ENCODE peak calls at places on chromosomes 3 and 15, in nine cellular contexts. L is left lung, C is testis, R is left ventricle myocardium inferior, T is transverse colon, I is mammary epithelial cell, U is AG04450, S is heart left ventricle, Z is IMR-90. Y is an unnamed sample.

GRCh38 chr3:66386925-66387650 is 113.7 kb downstream of the LRIG1 start:
- DNase-seq in S (no peak), C (no peak), L (no peak), Z (peak; percentile 53), T (no peak), U (no peak), I (no peak), R (no peak), Y (no peak)

GRCh38 chr3:13658681-13659080 is 109.8 kb downstream of the FBLN2 start:
- DNase-seq in R (no peak), Z (no peak), I (no peak), S (no peak), T (no peak), U (no peak), L (no peak), C (no peak), Y (no peak)

GRCh38 chr15:69478259-69478687 is 25.7 kb downstream of the RPLP1 start:
- DNase-seq in U (no peak), T (peak; percentile 44), I (no peak), R (peak; percentile 41), Z (peak; percentile 44), S (no peak), L (no peak), C (peak; percentile 75), Y (peak; percentile 36)

GRCh38 chr3:37993811-37994638 is 3.4 kb downstream of the VILL start:
- DNase-seq in I (no peak), U (no peak), Z (peak; percentile 75), S (peak; percentile 91), L (peak; percentile 91), R (peak; percentile 79), C (peak; percentile 87), T (peak; percentile 79), Y (peak; percentile 84)

GRCh38 chr15:27487846-27488245 is 516.9 kb downstream of the GABRG3 start:
- DNase-seq in T (no peak), C (no peak), L (no peak), U (no peak), S (no peak), I (no peak), Z (no peak), R (no peak), Y (no peak)

GRCh38 chr3:23203651-23204111 is 554 bp downstream of the UBE2E2 start:
- DNase-seq in I (peak; percentile 41), L (peak; percentile 36), R (no peak), U (no peak), S (no peak), C (peak; percentile 49), Z (peak; percentile 5), T (peak; percentile 11), Y (peak; percentile 31)

GRCh38 chr3:108552267-108553159 is 36.7 kb downstream of the CIP2A start:
- DNase-seq in S (no peak), U (peak; percentile 4), R (no peak), Z (peak; percentile 56), T (no peak), L (no peak), C (no peak), I (peak; percentile 21), Y (no peak)

GRCh38 chr15:101602801-101603200 is 49.4 kb downstream of the TM2D3 start:
- DNase-seq in I (no peak), U (no peak), Z (no peak), L (no peak), R (no peak), S (no peak), T (no peak), C (no peak), Y (no peak)

GRCh38 chr15:34223904-34224596 is 766 bp upstream of the EMC4 start:
- DNase-seq in S (no peak), I (no peak), Z (peak; percentile 13), C (no peak), R (no peak), T (peak; percentile 9), U (no peak), L (no peak), Y (peak; percentile 21)

GRCh38 chr15:68370768-68371151 is 61.2 kb downstream of the ITGA11 start:
- DNase-seq in U (no peak), I (no peak), L (no peak), T (no peak), C (no peak), Z (no peak), R (no peak), S (no peak), Y (no peak)

GRCh38 chr3:142886938-142887337 is 1.9 kb downstream of the PCOLCE2 start:
- DNase-seq in T (no peak), L (no peak), I (peak; percentile 58), R (no peak), C (no peak), S (no peak), Z (peak; percentile 50), U (no peak), Y (no peak)

GRCh38 chr3:142886021-142886420 is 2.9 kb downstream of the PCOLCE2 start:
- DNase-seq in U (no peak), L (no peak), I (no peak), Z (no peak), C (no peak), T (no peak), S (no peak), R (no peak), Y (no peak)

GRCh38 chr3:142889263-142890014 is 556 bp upstream of the PCOLCE2 start:
- DNase-seq in R (no peak), I (no peak), S (no peak), Z (no peak), C (no peak), T (no peak), L (no peak), U (no peak), Y (no peak)

GRCh38 chr3:142888484-142889262 is at the start of gene PCOLCE2:
- DNase-seq in U (no peak), T (peak; percentile 8), Z (no peak), L (peak; percentile 41), I (peak; percentile 47), S (peak; percentile 70), C (peak; percentile 21), R (peak; percentile 54), Y (no peak)

GRCh38 chr3:142888099-142888483 is 792 bp downstream of the PCOLCE2 start:
- DNase-seq in U (no peak), L (no peak), C (peak; percentile 19), Z (no peak), I (peak; percentile 26), R (peak; percentile 29), S (peak; percentile 63), T (no peak), Y (no peak)
- H3K4me3 ChIP-seq in U (peak overlapping the region; percentile 60), L (peak overlapping the region; percentile 61), C (peak overlapping the region; percentile 65), Z (no peak overlapping the region), I (peak overlapping the region; percentile 60), R (peak overlapping the region; percentile 76), S (peak overlapping the region; percentile 71), T (peak overlapping the region; percentile 59), Y (peak overlapping the region; percentile 73)

GRCh38 chr3:102573483-102574028 is 138.7 kb downstream of the ZPLD1 start:
- DNase-seq in C (no peak), U (no peak), L (no peak), S (no peak), I (no peak), Z (no peak), T (no peak), R (no peak), Y (no peak)

GRCh38 chr3:102576651-102577050 is 141.8 kb downstream of the ZPLD1 start:
- DNase-seq in Z (no peak), S (no peak), U (no peak), C (no peak), R (no peak), I (no peak), L (no peak), T (no peak), Y (no peak)

GRCh38 chr3:102571985-102572384 is 137.2 kb downstream of the ZPLD1 start:
- DNase-seq in U (no peak), Z (no peak), T (no peak), L (no peak), C (no peak), I (no peak), S (no peak), R (no peak), Y (no peak)

GRCh38 chr3:102577390-102577789 is 142.6 kb downstream of the ZPLD1 start:
- DNase-seq in R (no peak), L (no peak), C (no peak), T (no peak), U (no peak), S (no peak), Z (no peak), I (no peak), Y (no peak)

DNA sequence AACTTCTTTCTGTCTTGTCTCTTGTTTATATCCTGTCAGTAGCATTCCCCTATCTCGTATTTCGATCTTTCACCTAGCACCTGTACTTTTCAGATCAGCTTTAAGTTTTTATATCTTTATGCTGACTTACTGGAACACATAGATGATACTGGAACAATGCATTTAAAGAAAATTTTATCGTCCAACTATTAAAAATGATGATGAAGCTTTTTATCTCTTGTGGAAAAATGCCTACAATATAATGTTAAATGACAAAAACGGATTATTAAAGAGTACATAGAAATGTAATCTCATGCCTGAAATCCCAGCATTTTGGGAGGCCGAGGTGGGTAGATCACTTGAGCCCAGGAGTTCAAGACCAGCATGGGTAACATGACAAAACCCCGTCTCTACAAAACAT is 139.5 kb downstream of the ZPLD1 start:
- DNase-seq in C (no peak), T (no peak), L (no peak), S (no peak), Z (no peak), I (no peak), R (no peak), U (no peak), Y (no peak)
- H3K27ac ChIP-seq in C (no peak overlapping the region), T (no peak overlapping the region), L (no peak overlapping the region), S (no peak overlapping the region), Z (no peak overlapping the region), I (no peak overlapping the region), R (no peak overlapping the region), U (no peak overlapping the region), Y (no peak overlapping the region)

GRCh38 chr3:189502676-189503257 is 128.4 kb upstream of the TP63 start:
- DNase-seq in C (no peak), I (no peak), R (no peak), U (no peak), T (no peak), L (no peak), Z (no peak), S (no peak), Y (no peak)
- TF ChIP-seq CTCF in C (no peak), I (no peak), R (no peak), U (no peak), T (no peak), L (no peak), Z (no peak), S (no peak), Y (no peak)

GRCh38 chr3:149463921-149464320 is 10.6 kb upstream of the TM4SF4 start:
- DNase-seq in U (no peak), R (no peak), T (no peak), L (no peak), C (no peak), Z (no peak), I (no peak), S (no peak), Y (no peak)

GRCh38 chr3:149462653-149463052 is 11.8 kb upstream of the TM4SF4 start:
- DNase-seq in S (no peak), L (no peak), Z (peak; percentile 49), I (no peak), U (no peak), C (no peak), T (no peak), R (no peak), Y (no peak)

GRCh38 chr3:149460123-149460522 is 14.4 kb upstream of the TM4SF4 start:
- DNase-seq in L (no peak), S (no peak), I (no peak), T (no peak), Z (no peak), R (peak; percentile 34), U (no peak), C (peak; percentile 65), Y (no peak)

GRCh38 chr3:149459491-149460057 is 14.9 kb upstream of the TM4SF4 start:
- DNase-seq in C (no peak), T (no peak), I (no peak), R (no peak), Z (no peak), U (no peak), S (no peak), L (no peak), Y (no peak)

GRCh38 chr3:149462051-149462450 is 12.4 kb upstream of the TM4SF4 start:
- DNase-seq in R (no peak), Z (no peak), L (no peak), U (no peak), I (no peak), T (no peak), S (no peak), C (no peak), Y (no peak)
- H3K4me3 ChIP-seq in R (no peak overlapping the region), Z (no peak overlapping the region), L (no peak overlapping the region), U (no peak overlapping the region), I (no peak overlapping the region), T (no peak overlapping the region), S (no peak overlapping the region), C (no peak overlapping the region), Y (no peak overlapping the region)

Y was measured in HL-60.